ENCODE peak calls at places on chromosomes 11 and 22, in ten cellular contexts. U is endodermal cell; E is iPS-NIHi11; M is K562; I is nephron progenitor cell; H is activated T-cell treated with anti-CD3 and anti-CD28 coated beads for 1 hour; S is AG08395; B is stimulated activated CD8-positive, alpha-beta memory T cell treated with anti-CD3 and anti-CD28 coated beads, Interleukin-4, amount 100 ng/mL, for 1 hour; D is activated gamma-delta T cell treated with Interleukin-2 at 50 U/mL for 16 hours; A is iris pigment epithelial cell. K is an unnamed sample.

GRCh38 chr11:65422633-65423515 is at the start of gene NEAT1:
- DNase-seq in E (peak), D (peak), B (peak), M (peak), H (peak), S (peak), U (peak), I (peak), A (peak), K (peak)

GRCh38 chr11:19394525-19395016 is 153.8 kb upstream of the E2F8 start:
- DNase-seq in U (no peak), I (no peak), B (no peak), H (no peak), A (peak), M (no peak), S (no peak), D (no peak), E (no peak), K (no peak)

GRCh38 chr11:71977090-71977489 is 21.6 kb upstream of the IL18BP start:
- DNase-seq in E (no peak), D (no peak), A (no peak), S (no peak), H (no peak), I (no peak), U (no peak), M (no peak), B (no peak), K (no peak)

GRCh38 chr22:48254311-48254873 is 1491.9 kb downstream of the TBC1D22A start:
- DNase-seq in S (no peak), H (no peak), B (no peak), E (peak), D (no peak), M (no peak), A (no peak), I (no peak), U (peak), K (no peak)

GRCh38 chr22:37782340-37783168 is 25.2 kb upstream of the GCAT start:
- DNase-seq in M (peak), A (no peak), D (no peak), B (no peak), U (peak), H (no peak), S (peak), I (no peak), E (no peak), K (no peak)

GRCh38 chr11:59206635-59207034 is 6.1 kb downstream of the MPEG1 start:
- DNase-seq in E (peak), B (no peak), I (peak), H (no peak), M (peak), A (peak), S (peak), U (peak), D (no peak), K (peak)

GRCh38 chr11:96393753-96394348 is 4.0 kb downstream of the JRKL start:
- DNase-seq in M (peak), U (no peak), E (peak), D (no peak), H (no peak), A (peak), I (no peak), B (no peak), S (peak), K (no peak)

GRCh38 chr11:126415669-126416420 is 60.4 kb downstream of the ST3GAL4 start:
- DNase-seq in E (no peak), H (no peak), S (no peak), U (no peak), D (no peak), I (no peak), A (no peak), M (no peak), B (no peak), K (no peak)

GRCh38 chr11:113778111-113778910 is 1.3 kb upstream of the CLDN25 start:
- DNase-seq in A (peak), I (no peak), M (no peak), S (peak), H (no peak), D (no peak), B (no peak), E (no peak), U (no peak), K (no peak)

GRCh38 chr22:50190182-50190951 is 4.7 kb downstream of the TRABD start:
- DNase-seq in S (peak), D (peak), H (peak), E (peak), I (peak), A (peak), M (peak), B (peak), U (peak), K (peak)

GRCh38 chr11:119480375-119481020 is 57.5 kb upstream of the THY1 start:
- DNase-seq in U (peak), M (no peak), B (no peak), H (no peak), E (no peak), D (no peak), A (no peak), I (no peak), S (no peak), K (peak)

GRCh38 chr11:31059529-31059928 is 310.0 kb downstream of the DCDC1 start:
- DNase-seq in M (no peak), D (no peak), U (no peak), E (no peak), B (no peak), I (no peak), H (no peak), A (no peak), S (no peak), K (no peak)

GRCh38 chr22:48070083-48070482 is 1307.6 kb downstream of the TBC1D22A start:
- DNase-seq in S (no peak), M (no peak), A (no peak), H (no peak), B (no peak), U (no peak), I (no peak), E (no peak), D (no peak), K (no peak)

GRCh38 chr11:126181939-126182730 is 29.3 kb downstream of the RPUSD4 start:
- DNase-seq in H (no peak), I (no peak), S (no peak), M (no peak), B (no peak), E (no peak), U (no peak), D (no peak), A (no peak), K (no peak)

GRCh38 chr11:18700375-18700774 is 1.8 kb downstream of the TMEM86A start:
- DNase-seq in A (no peak), S (no peak), M (no peak), I (no peak), U (no peak), E (no peak), D (no peak), B (no peak), H (no peak), K (no peak)

GRCh38 chr22:38873469-38874411 is 1.7 kb upstream of the CBX6 start:
- DNase-seq in H (peak), S (no peak), E (no peak), D (peak), I (no peak), U (peak), A (no peak), M (no peak), B (no peak), K (peak)

GRCh38 chr11:606245-606644 is 9.5 kb downstream of the IRF7 start:
- DNase-seq in H (no peak), D (no peak), I (no peak), M (no peak), B (no peak), U (no peak), E (peak), S (no peak), A (no peak), K (no peak)

GRCh38 chr11:33135216-33135615 is 26.1 kb downstream of the CSTF3 start:
- DNase-seq in E (no peak), I (no peak), M (no peak), A (peak), S (peak), B (no peak), D (no peak), H (no peak), U (no peak), K (no peak)

GRCh38 chr11:75499423-75500305 is 26.1 kb downstream of the GDPD5 start:
- DNase-seq in H (no peak), E (no peak), B (no peak), S (peak), U (no peak), I (no peak), A (peak), M (no peak), D (no peak), K (peak)

GRCh38 chr11:46903846-46904245 is 14.5 kb downstream of the LRP4 start:
- DNase-seq in B (no peak), D (no peak), S (no peak), E (no peak), A (no peak), I (no peak), U (peak), M (no peak), H (no peak), K (peak)

GRCh38 chr11:62372871-62373270 is 35.6 kb downstream of the ASRGL1 start:
- DNase-seq in M (no peak), A (no peak), H (no peak), D (no peak), E (no peak), U (no peak), I (no peak), S (no peak), B (no peak), K (no peak)

GRCh38 chr11:134658481-134659080 is 246.5 kb upstream of the B3GAT1 start:
- DNase-seq in B (no peak), A (no peak), E (no peak), H (no peak), D (no peak), S (no peak), I (no peak), U (peak), M (no peak), K (no peak)

GRCh38 chr11:133549796-133550195 is 17.5 kb upstream of the OPCML start:
- DNase-seq in S (no peak), E (no peak), H (no peak), A (no peak), I (no peak), M (no peak), D (no peak), B (no peak), U (no peak), K (no peak)

GRCh38 chr11:130611791-130612251 is 163.4 kb downstream of the ADAMTS15 start:
- DNase-seq in B (no peak), H (no peak), A (no peak), U (no peak), E (no peak), M (no peak), S (peak), D (no peak), I (no peak), K (no peak)

GRCh38 chr11:78040691-78041379 is 17.8 kb upstream of the KCTD14 start:
- DNase-seq in S (no peak), E (no peak), U (peak), I (no peak), D (no peak), A (no peak), M (peak), H (no peak), B (no peak), K (peak)

GRCh38 chr11:128472128-128473110 is 114.9 kb downstream of the ETS1 start:
- DNase-seq in E (no peak), B (no peak), M (no peak), S (peak), U (no peak), A (peak), D (no peak), I (no peak), H (no peak), K (no peak)

GRCh38 chr11:64719406-64719805 is 3.6 kb downstream of the NRXN2 start:
- DNase-seq in D (no peak), S (no peak), E (no peak), H (no peak), B (no peak), M (no peak), I (no peak), A (no peak), U (peak), K (no peak)

GRCh38 chr11:75563978-75564552 is 2.0 kb downstream of the SERPINH1 start:
- DNase-seq in E (peak), B (no peak), I (peak), H (no peak), D (no peak), A (peak), M (peak), U (peak), S (peak), K (peak)

GRCh38 chr22:41834005-41834975 is 1.4 kb downstream of the SREBF2 start:
- DNase-seq in E (no peak), S (no peak), H (no peak), I (no peak), A (no peak), M (no peak), D (no peak), U (no peak), B (no peak), K (no peak)

GRCh38 chr22:44392446-44392921 is 79.7 kb upstream of the SHISAL1 start:
- DNase-seq in D (no peak), A (no peak), B (no peak), H (no peak), S (no peak), I (no peak), U (peak), E (no peak), M (no peak), K (no peak)

GRCh38 chr11:65498042-65498726 is 661 bp upstream of the MALAT1 start:
- DNase-seq in B (no peak), D (peak), I (peak), E (no peak), S (no peak), H (peak), U (peak), A (peak), M (no peak), K (peak)

GRCh38 chr22:40326905-40327735 is 19.2 kb upstream of the ADSL start:
- DNase-seq in B (no peak), U (peak), A (peak), E (peak), D (no peak), H (no peak), S (peak), M (no peak), I (no peak), K (no peak)

K was measured in ELF-1.